ENCODE peak calls at places on chromosomes 4 and X, in six cellular contexts. J is M059J, O is foreskin keratinocyte, E is breast epithelium, C is endothelial cell of umbilical vein, K is EL. G is an unnamed sample.

GRCh38 chr4:147969573-147969972 is 237.7 kb downstream of the ARHGAP10 start:
- DNase-seq in J (no peak), O (no peak), E (no peak), C (peak), K (no peak), G (peak)

GRCh38 chrX:12814434-12814833 is 23.2 kb downstream of the PRPS2 start:
- DNase-seq in J (peak), O (peak), E (no peak), C (peak), K (peak), G (peak)

GRCh38 chr4:132395576-132395975 is 753.5 kb upstream of the PCDH10 start:
- DNase-seq in J (no peak), O (no peak), E (no peak), C (no peak), K (no peak), G (no peak)

GRCh38 chr4:147824884-147825283 is 93.0 kb downstream of the ARHGAP10 start:
- DNase-seq in J (no peak), O (no peak), E (no peak), C (no peak), K (no peak), G (no peak)

GRCh38 chr4:16667464-16667863 is 231.0 kb downstream of the LDB2 start:
- DNase-seq in J (peak), O (peak), E (no peak), C (no peak), K (peak), G (peak)

GRCh38 chr4:163166041-163166579 is 580 bp downstream of the NAF1 start:
- DNase-seq in J (peak), O (peak), E (peak), C (peak), K (peak), G (peak)

GRCh38 chrX:110167952-110168451 is 149.9 kb downstream of the AMMECR1 start:
- DNase-seq in J (peak), O (no peak), E (no peak), C (no peak), K (peak), G (no peak)

GRCh38 chr4:65924843-65925242 is 254.6 kb upstream of the EPHA5 start:
- DNase-seq in J (no peak), O (no peak), E (no peak), C (no peak), K (no peak), G (no peak)

GRCh38 chr4:184168406-184169019 is 49.2 kb downstream of the ENPP6 start:
- DNase-seq in J (peak), O (no peak), E (peak), C (peak), K (peak), G (peak)

GRCh38 chrX:39398215-39398972 is 597.1 kb downstream of the MID1IP1 start:
- DNase-seq in J (no peak), O (no peak), E (no peak), C (no peak), K (no peak), G (no peak)

GRCh38 chr4:112381996-112382692 is 85.0 kb downstream of the ALPK1 start:
- DNase-seq in J (no peak), O (no peak), E (no peak), C (no peak), K (no peak), G (no peak)

GRCh38 chr4:183645326-183645725 is 13.7 kb downstream of the RWDD4 start:
- DNase-seq in J (no peak), O (no peak), E (no peak), C (no peak), K (no peak), G (no peak)

GRCh38 chrX:55135171-55135570 is 46.4 kb downstream of the PAGE2 start:
- DNase-seq in J (peak), O (peak), E (peak), C (peak), K (peak), G (peak)

GRCh38 chr4:14035076-14035475 is 407.6 kb upstream of the BOD1L1 start:
- DNase-seq in J (no peak), O (no peak), E (no peak), C (no peak), K (no peak), G (no peak)

GRCh38 chr4:183241322-183241640 is 78.8 kb downstream of the CLDN22 start:
- DNase-seq in J (peak), O (peak), E (no peak), C (peak), K (peak), G (no peak)

GRCh38 chr4:122765702-122766352 is 33.3 kb downstream of the BBS12 start:
- DNase-seq in J (peak), O (peak), E (no peak), C (peak), K (peak), G (no peak)

GRCh38 chr4:54837576-54838140 is 179.9 kb downstream of the KIT start:
- DNase-seq in J (peak), O (no peak), E (peak), C (no peak), K (peak), G (no peak)

GRCh38 chr4:8706221-8707044 is 113.9 kb downstream of the CPZ start:
- DNase-seq in J (no peak), O (no peak), E (no peak), C (no peak), K (no peak), G (no peak)